ENCODE peak calls at places on chromosomes 13 and 19, in four cellular contexts. One of them, this sample, is unnamed. For H3K4me1, the result is how much of the 10 kb centered on the place peaks cover.

GRCh38 chr13:77898097-77898496 is 20.5 kb downstream of the EDNRB start:
- DNase-seq in neuronal stem cell: no peak
- DNase-seq in IMR-90: peak
- DNase-seq in H9: no peak
- DNase-seq in this sample: no peak

GRCh38 chr13:43573787-43574562 is 212.8 kb downstream of the ENOX1 start:
- DNase-seq in neuronal stem cell: no peak
- DNase-seq in IMR-90: no peak
- DNase-seq in H9: no peak
- DNase-seq in this sample: no peak

GRCh38 chr13:44103721-44104490 is 224.2 kb downstream of the LACC1 start:
- DNase-seq in neuronal stem cell: no peak
- DNase-seq in IMR-90: no peak
- DNase-seq in H9: no peak
- DNase-seq in this sample: no peak

GRCh38 chr19:49335071-49335783 is at the start of gene CD37:
- DNase-seq in neuronal stem cell: no peak
- DNase-seq in IMR-90: no peak
- DNase-seq in H9: peak
- DNase-seq in this sample: no peak

GRCh38 chr13:110353339-110353977 is 46.4 kb downstream of the COL4A2 start:
- DNase-seq in neuronal stem cell: no peak
- DNase-seq in IMR-90: no peak
- DNase-seq in H9: no peak
- DNase-seq in this sample: no peak

GRCh38 chr19:8363803-8364771 is at the start of gene ANGPTL4:
- DNase-seq in neuronal stem cell: peak
- DNase-seq in IMR-90: peak
- DNase-seq in H9: peak
- DNase-seq in this sample: peak

GRCh38 chr13:96252903-96253302 is 163.0 kb downstream of the HS6ST3 start:
- DNase-seq in neuronal stem cell: no peak
- DNase-seq in IMR-90: no peak
- DNase-seq in H9: no peak
- DNase-seq in this sample: peak

GRCh38 chr13:66805657-66806056 is 424.5 kb downstream of the PCDH9 start:
- DNase-seq in neuronal stem cell: no peak
- DNase-seq in IMR-90: peak
- DNase-seq in H9: no peak
- DNase-seq in this sample: no peak

GRCh38 chr19:56167064-56167578 is 8.7 kb upstream of the GALP start:
- DNase-seq in neuronal stem cell: peak
- DNase-seq in IMR-90: no peak
- DNase-seq in H9: no peak
- DNase-seq in this sample: peak

GRCh38 chr19:47036233-47036651 is 12.2 kb downstream of the TMEM160 start:
- DNase-seq in neuronal stem cell: no peak
- DNase-seq in IMR-90: no peak
- DNase-seq in H9: no peak
- DNase-seq in this sample: no peak

GRCh38 chr19:53624776-53625540 is 6.8 kb upstream of the DPRX start:
- DNase-seq in neuronal stem cell: no peak
- DNase-seq in IMR-90: no peak
- DNase-seq in H9: no peak
- DNase-seq in this sample: peak

GRCh38 chr13:44013666-44014291 is 134.1 kb downstream of the LACC1 start:
- DNase-seq in neuronal stem cell: no peak
- DNase-seq in IMR-90: peak
- DNase-seq in H9: no peak
- DNase-seq in this sample: no peak

GRCh38 chr19:50002386-50002960 is 22.7 kb downstream of the VRK3 start:
- DNase-seq in neuronal stem cell: no peak
- DNase-seq in IMR-90: no peak
- DNase-seq in H9: no peak
- DNase-seq in this sample: no peak

GRCh38 chr19:29672319-29672932 is 7.2 kb downstream of the PLEKHF1 start:
- DNase-seq in neuronal stem cell: no peak
- DNase-seq in IMR-90: no peak
- DNase-seq in H9: no peak
- DNase-seq in this sample: no peak

GRCh38 chr13:106302011-106302410 is 233.5 kb downstream of the EFNB2 start:
- DNase-seq in neuronal stem cell: no peak
- DNase-seq in IMR-90: no peak
- DNase-seq in H9: no peak
- DNase-seq in this sample: no peak

GRCh38 chr13:41411536-41411935 is 45.8 kb upstream of the RGCC start:
- DNase-seq in neuronal stem cell: peak
- DNase-seq in IMR-90: peak
- DNase-seq in H9: peak
- DNase-seq in this sample: peak

GRCh38 chr19:2289714-2290435 is 7.9 kb upstream of the PEAK3 start:
- DNase-seq in neuronal stem cell: no peak
- DNase-seq in IMR-90: no peak
- DNase-seq in H9: no peak
- DNase-seq in this sample: no peak

GRCh38 chr19:511101-511841 is 4.0 kb downstream of the TPGS1 start:
- DNase-seq in neuronal stem cell: no peak
- DNase-seq in IMR-90: peak
- DNase-seq in H9: peak
- DNase-seq in this sample: peak

GRCh38 chr19:16023558-16023915 is 52.8 kb upstream of the TPM4 start:
- DNase-seq in neuronal stem cell: no peak
- DNase-seq in IMR-90: no peak
- DNase-seq in H9: peak
- DNase-seq in this sample: no peak

GRCh38 chr13:31236211-31236786 is 36.5 kb downstream of the B3GLCT start:
- DNase-seq in neuronal stem cell: peak
- DNase-seq in IMR-90: peak
- DNase-seq in H9: no peak
- DNase-seq in this sample: peak

GRCh38 chr13:54989418-54989817 is 1960.8 kb downstream of the OLFM4 start:
- DNase-seq in neuronal stem cell: no peak
- DNase-seq in IMR-90: no peak
- DNase-seq in H9: no peak
- DNase-seq in this sample: peak

GRCh38 chr13:101157261-101157660 is 259.0 kb downstream of the NALCN start:
- DNase-seq in neuronal stem cell: no peak
- DNase-seq in IMR-90: no peak
- DNase-seq in H9: no peak
- DNase-seq in this sample: peak

GRCh38 chr19:8028951-8029491 is 23.5 kb upstream of the CCL25 start:
- DNase-seq in neuronal stem cell: peak
- DNase-seq in IMR-90: peak
- DNase-seq in H9: peak
- DNase-seq in this sample: peak

GRCh38 chr19:31312004-31312403 is 37.2 kb downstream of the TSHZ3 start:
- DNase-seq in neuronal stem cell: no peak
- DNase-seq in IMR-90: peak
- DNase-seq in H9: no peak
- DNase-seq in this sample: no peak

GRCh38 chr19:21947775-21948174 is 63.0 kb downstream of the ZNF208 start:
- DNase-seq in neuronal stem cell: peak
- DNase-seq in IMR-90: no peak
- DNase-seq in H9: no peak
- DNase-seq in this sample: peak

GRCh38 chr13:64758520-64758919 is 2471.6 kb downstream of the PCDH9 start:
- DNase-seq in neuronal stem cell: no peak
- DNase-seq in IMR-90: peak
- DNase-seq in H9: no peak
- DNase-seq in this sample: peak
- H2BK5ac ChIP-seq in neuronal stem cell: no peak
- H2BK5ac ChIP-seq in IMR-90: no peak
- H2BK5ac ChIP-seq in H9: no peak
- H2BK5ac ChIP-seq in this sample: no peak

GRCh38 chr13:50071399-50071798 is 56.2 kb downstream of the KCNRG start:
- DNase-seq in neuronal stem cell: no peak
- DNase-seq in IMR-90: no peak
- DNase-seq in H9: no peak
- DNase-seq in this sample: peak

GRCh38 chr13:50072676-50073075 is 57.4 kb downstream of the KCNRG start:
- DNase-seq in neuronal stem cell: no peak
- DNase-seq in IMR-90: no peak
- DNase-seq in H9: no peak
- DNase-seq in this sample: no peak

GRCh38 chr13:50073340-50073739 is 58.1 kb downstream of the KCNRG start:
- DNase-seq in neuronal stem cell: no peak
- DNase-seq in IMR-90: no peak
- DNase-seq in H9: no peak
- DNase-seq in this sample: no peak

GRCh38 chr13:50075619-50076097 is 60.4 kb downstream of the KCNRG start:
- DNase-seq in neuronal stem cell: no peak
- DNase-seq in IMR-90: no peak
- DNase-seq in H9: no peak
- DNase-seq in this sample: no peak

GRCh38 chr13:50074843-50075242 is 59.6 kb downstream of the KCNRG start:
- DNase-seq in neuronal stem cell: no peak
- DNase-seq in IMR-90: no peak
- DNase-seq in H9: no peak
- DNase-seq in this sample: no peak
- H3K4me1 ChIP-seq in neuronal stem cell: under half
- H3K4me1 ChIP-seq in IMR-90: under half
- H3K4me1 ChIP-seq in H9: under half
- H3K4me1 ChIP-seq in this sample: under half

GRCh38 chr13:94860981-94861407 is 148.6 kb upstream of the SOX21 start:
- DNase-seq in neuronal stem cell: no peak
- DNase-seq in IMR-90: peak
- DNase-seq in H9: no peak
- DNase-seq in this sample: no peak
- H4K8ac ChIP-seq in neuronal stem cell: no peak
- H4K8ac ChIP-seq in IMR-90: no peak
- H4K8ac ChIP-seq in H9: no peak
- H4K8ac ChIP-seq in this sample: no peak

GRCh38 chr13:86826232-86826631 is 844.9 kb upstream of the SLITRK5 start:
- DNase-seq in neuronal stem cell: no peak
- DNase-seq in IMR-90: no peak
- DNase-seq in H9: no peak
- DNase-seq in this sample: no peak
- H2BK5ac ChIP-seq in neuronal stem cell: no peak
- H2BK5ac ChIP-seq in IMR-90: no peak
- H2BK5ac ChIP-seq in H9: no peak
- H2BK5ac ChIP-seq in this sample: no peak

DNA sequence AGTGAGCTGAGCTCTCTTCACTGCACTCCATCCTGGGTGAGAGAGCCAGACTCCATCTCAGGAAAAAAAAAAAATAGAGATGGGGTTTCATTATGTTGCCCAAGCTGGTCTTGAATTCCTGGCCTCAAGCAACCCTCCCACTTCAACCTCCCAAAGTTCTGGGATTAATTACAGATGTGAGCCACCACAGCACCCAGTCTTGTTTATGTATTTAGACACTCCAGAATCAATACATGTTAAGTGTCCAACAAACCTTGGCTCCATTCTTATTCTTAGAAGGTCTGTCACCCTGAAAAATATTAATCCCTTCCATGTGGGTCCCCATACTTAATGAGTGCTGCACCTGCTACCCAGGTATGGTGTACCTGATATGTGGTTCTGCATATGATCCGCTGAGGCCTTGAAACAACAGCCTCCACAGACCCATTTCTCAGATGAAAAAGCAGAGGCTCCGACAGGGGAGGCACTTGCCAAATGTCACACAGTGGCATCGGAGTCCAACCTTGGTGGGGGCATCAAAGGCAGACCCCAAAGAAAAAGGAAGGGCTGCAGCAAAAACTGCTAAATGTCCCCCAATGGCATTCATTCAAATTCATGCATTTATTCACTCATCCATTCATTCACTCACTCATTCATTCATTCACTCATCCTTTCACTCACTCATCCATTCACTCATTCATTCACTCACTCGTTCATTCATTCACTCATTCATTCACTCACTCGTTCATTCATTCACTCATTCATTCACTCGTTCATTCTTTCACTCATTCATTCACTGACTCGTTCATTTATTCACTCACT is 16.7 kb downstream of the TICAM1 start:
- DNase-seq in neuronal stem cell: no peak
- DNase-seq in IMR-90: peak
- DNase-seq in H9: no peak
- DNase-seq in this sample: no peak
- H3K4me1 ChIP-seq in neuronal stem cell: under half
- H3K4me1 ChIP-seq in IMR-90: under half
- H3K4me1 ChIP-seq in H9: under half
- H3K4me1 ChIP-seq in this sample: under half

GRCh38 chr19:13015361-13016231 is 20.3 kb downstream of the NFIX start:
- DNase-seq in neuronal stem cell: no peak
- DNase-seq in IMR-90: peak
- DNase-seq in H9: peak
- DNase-seq in this sample: peak
- H4K8ac ChIP-seq in neuronal stem cell: no peak
- H4K8ac ChIP-seq in IMR-90: no peak
- H4K8ac ChIP-seq in H9: no peak
- H4K8ac ChIP-seq in this sample: no peak

GRCh38 chr19:17652627-17653026 is 35.5 kb downstream of the UNC13A start:
- DNase-seq in neuronal stem cell: no peak
- DNase-seq in IMR-90: no peak
- DNase-seq in H9: no peak
- DNase-seq in this sample: no peak

GRCh38 chr19:17647071-17648020 is 40.8 kb downstream of the UNC13A start:
- DNase-seq in neuronal stem cell: no peak
- DNase-seq in IMR-90: no peak
- DNase-seq in H9: peak
- DNase-seq in this sample: no peak

GRCh38 chr19:17648097-17648660 is 40.0 kb downstream of the UNC13A start:
- DNase-seq in neuronal stem cell: no peak
- DNase-seq in IMR-90: no peak
- DNase-seq in H9: peak
- DNase-seq in this sample: no peak

GRCh38 chr19:17645339-17645963 is 42.7 kb downstream of the UNC13A start:
- DNase-seq in neuronal stem cell: no peak
- DNase-seq in IMR-90: no peak
- DNase-seq in H9: no peak
- DNase-seq in this sample: no peak

GRCh38 chr19:17648786-17649185 is 39.4 kb downstream of the UNC13A start:
- DNase-seq in neuronal stem cell: no peak
- DNase-seq in IMR-90: no peak
- DNase-seq in H9: no peak
- DNase-seq in this sample: no peak
- H2BK5ac ChIP-seq in neuronal stem cell: no peak
- H2BK5ac ChIP-seq in IMR-90: no peak
- H2BK5ac ChIP-seq in H9: no peak
- H2BK5ac ChIP-seq in this sample: no peak